ENCODE peak calls at places on chromosomes 16 and 17, in seven cellular contexts. One of them, this sample, is unnamed.
A peak's percentile ranks its signal among the peaks of the same experiment; 100 is the strongest.

GRCh38 chr17:45225051-45225700 is 3.5 kb downstream of the FMNL1 start:
- DNase-seq in head of caudate nucleus: no peak
- DNase-seq in kidney tubule cell: peak; percentile 78
- DNase-seq in sigmoid colon: no peak
- DNase-seq in BJ: no peak
- DNase-seq in H9: peak; percentile 34
- DNase-seq in GM12892: peak; percentile 10
- DNase-seq in this sample: peak; percentile 6

GRCh38 chr17:66272699-66273390 is 29.6 kb upstream of the PRKCA start:
- DNase-seq in BJ: peak; percentile 70
- DNase-seq in kidney tubule cell: peak; percentile 90
- DNase-seq in GM12892: no peak
- DNase-seq in sigmoid colon: peak; percentile 71
- DNase-seq in H9: no peak
- DNase-seq in head of caudate nucleus: no peak
- DNase-seq in this sample: no peak

GRCh38 chr17:75105269-75106080 is 4.3 kb upstream of the ARMC7 start:
- DNase-seq in H9: peak; percentile 87
- DNase-seq in kidney tubule cell: peak; percentile 63
- DNase-seq in sigmoid colon: no peak
- DNase-seq in head of caudate nucleus: no peak
- DNase-seq in BJ: no peak
- DNase-seq in GM12892: peak; percentile 62
- DNase-seq in this sample: peak; percentile 91

GRCh38 chr17:2171725-2172446 is 117.0 kb downstream of the HIC1 start:
- DNase-seq in H9: no peak
- DNase-seq in GM12892: no peak
- DNase-seq in kidney tubule cell: peak; percentile 24
- DNase-seq in sigmoid colon: peak; percentile 96
- DNase-seq in BJ: peak; percentile 87
- DNase-seq in head of caudate nucleus: no peak
- DNase-seq in this sample: peak; percentile 70

GRCh38 chr16:86616906-86617305 is 38.6 kb downstream of the FOXL1 start:
- DNase-seq in H9: no peak
- DNase-seq in BJ: no peak
- DNase-seq in sigmoid colon: no peak
- DNase-seq in kidney tubule cell: no peak
- DNase-seq in head of caudate nucleus: no peak
- DNase-seq in GM12892: no peak
- DNase-seq in this sample: no peak

GRCh38 chr16:68790130-68790761 is 53.1 kb upstream of the TANGO6 start:
- DNase-seq in H9: no peak
- DNase-seq in BJ: peak; percentile 26
- DNase-seq in kidney tubule cell: peak; percentile 93
- DNase-seq in head of caudate nucleus: no peak
- DNase-seq in sigmoid colon: peak; percentile 66
- DNase-seq in GM12892: no peak
- DNase-seq in this sample: no peak

GRCh38 chr17:63364387-63364786 is 81.7 kb downstream of the CYB561 start:
- DNase-seq in kidney tubule cell: no peak
- DNase-seq in GM12892: no peak
- DNase-seq in head of caudate nucleus: no peak
- DNase-seq in sigmoid colon: no peak
- DNase-seq in H9: no peak
- DNase-seq in BJ: no peak
- DNase-seq in this sample: no peak

GRCh38 chr16:1076801-1077576 is 4.4 kb downstream of the SSTR5 start:
- DNase-seq in H9: no peak
- DNase-seq in head of caudate nucleus: no peak
- DNase-seq in kidney tubule cell: no peak
- DNase-seq in GM12892: no peak
- DNase-seq in sigmoid colon: no peak
- DNase-seq in BJ: no peak
- DNase-seq in this sample: no peak

GRCh38 chr17:68420065-68420847 is 37.0 kb downstream of the WIPI1 start:
- DNase-seq in H9: no peak
- DNase-seq in head of caudate nucleus: no peak
- DNase-seq in sigmoid colon: no peak
- DNase-seq in GM12892: no peak
- DNase-seq in kidney tubule cell: no peak
- DNase-seq in BJ: no peak
- DNase-seq in this sample: no peak

GRCh38 chr17:18984273-18985114 is 20.1 kb downstream of the FAM83G start:
- DNase-seq in BJ: no peak
- DNase-seq in kidney tubule cell: no peak
- DNase-seq in sigmoid colon: no peak
- DNase-seq in H9: no peak
- DNase-seq in GM12892: no peak
- DNase-seq in head of caudate nucleus: no peak
- DNase-seq in this sample: no peak

GRCh38 chr17:39553326-39553945 is 54.3 kb downstream of the NEUROD2 start:
- DNase-seq in BJ: no peak
- DNase-seq in head of caudate nucleus: peak; percentile 73
- DNase-seq in sigmoid colon: no peak
- DNase-seq in H9: no peak
- DNase-seq in kidney tubule cell: peak; percentile 51
- DNase-seq in GM12892: no peak
- DNase-seq in this sample: no peak

GRCh38 chr16:57893559-57894389 is 77.2 kb downstream of the CNGB1 start:
- DNase-seq in GM12892: no peak
- DNase-seq in sigmoid colon: no peak
- DNase-seq in kidney tubule cell: peak; percentile 99
- DNase-seq in H9: no peak
- DNase-seq in head of caudate nucleus: no peak
- DNase-seq in BJ: peak; percentile 66
- DNase-seq in this sample: no peak

GRCh38 chr17:77959216-77959925 is 868 bp downstream of the TNRC6C start:
- DNase-seq in BJ: no peak
- DNase-seq in head of caudate nucleus: peak; percentile 34
- DNase-seq in GM12892: peak; percentile 33
- DNase-seq in kidney tubule cell: peak; percentile 18
- DNase-seq in sigmoid colon: no peak
- DNase-seq in H9: no peak
- DNase-seq in this sample: no peak

GRCh38 chr16:72787519-72788268 is 260.2 kb downstream of the ZFHX3 start:
- DNase-seq in H9: peak; percentile 71
- DNase-seq in GM12892: peak; percentile 66
- DNase-seq in head of caudate nucleus: peak; percentile 65
- DNase-seq in kidney tubule cell: peak; percentile 79
- DNase-seq in sigmoid colon: peak; percentile 90
- DNase-seq in BJ: peak; percentile 37
- DNase-seq in this sample: peak; percentile 7

GRCh38 chr17:47615766-47616424 is 33.8 kb upstream of the KPNB1 start:
- DNase-seq in GM12892: no peak
- DNase-seq in kidney tubule cell: peak; percentile 64
- DNase-seq in sigmoid colon: no peak
- DNase-seq in head of caudate nucleus: no peak
- DNase-seq in BJ: no peak
- DNase-seq in H9: no peak
- DNase-seq in this sample: peak; percentile 67

GRCh38 chr16:896261-897199 is 74.3 kb downstream of the LMF1 start:
- DNase-seq in head of caudate nucleus: peak; percentile 73
- DNase-seq in sigmoid colon: no peak
- DNase-seq in GM12892: no peak
- DNase-seq in H9: no peak
- DNase-seq in kidney tubule cell: no peak
- DNase-seq in BJ: no peak
- DNase-seq in this sample: peak; percentile 1

GRCh38 chr17:65278050-65278819 is 141.1 kb downstream of the RGS9 start:
- DNase-seq in GM12892: peak; percentile 38
- DNase-seq in sigmoid colon: no peak
- DNase-seq in H9: peak; percentile 90
- DNase-seq in BJ: no peak
- DNase-seq in head of caudate nucleus: no peak
- DNase-seq in kidney tubule cell: peak; percentile 65
- DNase-seq in this sample: peak; percentile 5

GRCh38 chr16:77043076-77043475 is 147.9 kb upstream of the MON1B start:
- DNase-seq in sigmoid colon: no peak
- DNase-seq in H9: no peak
- DNase-seq in BJ: no peak
- DNase-seq in GM12892: no peak
- DNase-seq in kidney tubule cell: peak; percentile 52
- DNase-seq in head of caudate nucleus: no peak
- DNase-seq in this sample: no peak

GRCh38 chr17:79133214-79133613 is 58.6 kb downstream of the ENGASE start:
- DNase-seq in sigmoid colon: no peak
- DNase-seq in BJ: no peak
- DNase-seq in kidney tubule cell: no peak
- DNase-seq in head of caudate nucleus: no peak
- DNase-seq in H9: no peak
- DNase-seq in GM12892: no peak
- DNase-seq in this sample: no peak

GRCh38 chr17:82095777-82096708 is 2.0 kb downstream of the FASN start:
- DNase-seq in GM12892: no peak
- DNase-seq in BJ: no peak
- DNase-seq in kidney tubule cell: no peak
- DNase-seq in H9: no peak
- DNase-seq in head of caudate nucleus: no peak
- DNase-seq in sigmoid colon: no peak
- DNase-seq in this sample: peak; percentile 42

GRCh38 chr16:12976936-12977335 is 75.5 kb downstream of the SHISA9 start:
- DNase-seq in BJ: no peak
- DNase-seq in GM12892: no peak
- DNase-seq in kidney tubule cell: peak; percentile 81
- DNase-seq in sigmoid colon: no peak
- DNase-seq in H9: no peak
- DNase-seq in head of caudate nucleus: no peak
- DNase-seq in this sample: no peak

GRCh38 chr17:60439501-60439900 is 17.2 kb downstream of the CHCT1 start:
- DNase-seq in kidney tubule cell: no peak
- DNase-seq in sigmoid colon: no peak
- DNase-seq in GM12892: no peak
- DNase-seq in head of caudate nucleus: no peak
- DNase-seq in H9: no peak
- DNase-seq in BJ: no peak
- DNase-seq in this sample: no peak

GRCh38 chr17:50283714-50284432 is 9.6 kb downstream of the TMEM92 start:
- DNase-seq in kidney tubule cell: no peak
- DNase-seq in H9: no peak
- DNase-seq in sigmoid colon: no peak
- DNase-seq in BJ: no peak
- DNase-seq in GM12892: no peak
- DNase-seq in head of caudate nucleus: no peak
- DNase-seq in this sample: no peak

GRCh38 chr17:15123593-15124590 is 141.2 kb downstream of the PMP22 start:
- DNase-seq in H9: no peak
- DNase-seq in sigmoid colon: no peak
- DNase-seq in GM12892: no peak
- DNase-seq in kidney tubule cell: no peak
- DNase-seq in head of caudate nucleus: no peak
- DNase-seq in BJ: peak; percentile 37
- DNase-seq in this sample: no peak

GRCh38 chr16:58792188-58792587 is 58.1 kb upstream of the GOT2 start:
- DNase-seq in kidney tubule cell: no peak
- DNase-seq in head of caudate nucleus: no peak
- DNase-seq in BJ: no peak
- DNase-seq in sigmoid colon: no peak
- DNase-seq in GM12892: no peak
- DNase-seq in H9: no peak
- DNase-seq in this sample: no peak

GRCh38 chr17:75872434-75873351 is 5.7 kb downstream of the TRIM47 start:
- DNase-seq in head of caudate nucleus: no peak
- DNase-seq in H9: peak; percentile 75
- DNase-seq in kidney tubule cell: peak; percentile 90
- DNase-seq in GM12892: no peak
- DNase-seq in BJ: peak; percentile 44
- DNase-seq in sigmoid colon: peak; percentile 95
- DNase-seq in this sample: no peak

GRCh38 chr17:79704691-79705090 is 26.1 kb upstream of the ENPP7 start:
- DNase-seq in GM12892: no peak
- DNase-seq in H9: no peak
- DNase-seq in sigmoid colon: no peak
- DNase-seq in BJ: no peak
- DNase-seq in head of caudate nucleus: no peak
- DNase-seq in kidney tubule cell: no peak
- DNase-seq in this sample: no peak

GRCh38 chr17:38583833-38584349 is 21.9 kb downstream of the SRCIN1 start:
- DNase-seq in GM12892: no peak
- DNase-seq in head of caudate nucleus: no peak
- DNase-seq in BJ: no peak
- DNase-seq in kidney tubule cell: no peak
- DNase-seq in H9: no peak
- DNase-seq in sigmoid colon: no peak
- DNase-seq in this sample: no peak

GRCh38 chr16:72763927-72764628 is 283.9 kb downstream of the ZFHX3 start:
- DNase-seq in H9: no peak
- DNase-seq in sigmoid colon: no peak
- DNase-seq in kidney tubule cell: no peak
- DNase-seq in head of caudate nucleus: no peak
- DNase-seq in GM12892: no peak
- DNase-seq in BJ: no peak
- DNase-seq in this sample: no peak